ENCODE peak calls at places on chromosomes 3 and 15, in six cellular contexts. One of them, this sample, is unnamed.

GRCh38 chr3:143795849-143796248 is 52.4 kb downstream of the SLC9A9 start:
- DNase-seq in GM20000: no peak
- DNase-seq in CD4-positive, alpha-beta T cell: no peak
- DNase-seq in IMR-90: no peak
- DNase-seq in prostate gland: no peak
- DNase-seq in brain microvascular endothelial cell: no peak
- DNase-seq in this sample: no peak

GRCh38 chr3:139836656-139837464 is 98.1 kb upstream of the CLSTN2 start:
- DNase-seq in IMR-90: no peak
- DNase-seq in brain microvascular endothelial cell: no peak
- DNase-seq in prostate gland: no peak
- DNase-seq in CD4-positive, alpha-beta T cell: no peak
- DNase-seq in GM20000: no peak
- DNase-seq in this sample: no peak

GRCh38 chr3:100796556-100796955 is 87.3 kb downstream of the TFG start:
- DNase-seq in IMR-90: peak; percentile 47
- DNase-seq in GM20000: no peak
- DNase-seq in prostate gland: no peak
- DNase-seq in CD4-positive, alpha-beta T cell: no peak
- DNase-seq in brain microvascular endothelial cell: no peak
- DNase-seq in this sample: no peak

GRCh38 chr3:185822221-185822956 is 2.5 kb downstream of the IGF2BP2 start:
- DNase-seq in brain microvascular endothelial cell: no peak
- DNase-seq in IMR-90: peak; percentile 87
- DNase-seq in prostate gland: no peak
- DNase-seq in CD4-positive, alpha-beta T cell: no peak
- DNase-seq in GM20000: no peak
- DNase-seq in this sample: no peak

GRCh38 chr3:16106050-16106449 is 68.4 kb upstream of the GALNT15 start:
- DNase-seq in IMR-90: no peak
- DNase-seq in CD4-positive, alpha-beta T cell: no peak
- DNase-seq in brain microvascular endothelial cell: no peak
- DNase-seq in GM20000: no peak
- DNase-seq in prostate gland: no peak
- DNase-seq in this sample: no peak

GRCh38 chr15:41928637-41929620 is 35.1 kb upstream of the SPTBN5 start:
- DNase-seq in GM20000: peak; percentile 65
- DNase-seq in prostate gland: no peak
- DNase-seq in CD4-positive, alpha-beta T cell: no peak
- DNase-seq in brain microvascular endothelial cell: no peak
- DNase-seq in IMR-90: no peak
- DNase-seq in this sample: no peak

GRCh38 chr3:7610634-7611033 is 749.7 kb downstream of the GRM7 start:
- DNase-seq in IMR-90: no peak
- DNase-seq in CD4-positive, alpha-beta T cell: no peak
- DNase-seq in prostate gland: no peak
- DNase-seq in GM20000: no peak
- DNase-seq in brain microvascular endothelial cell: no peak
- DNase-seq in this sample: no peak

GRCh38 chr15:62737551-62737950 is 305.0 kb upstream of the TPM1 start:
- DNase-seq in IMR-90: no peak
- DNase-seq in CD4-positive, alpha-beta T cell: no peak
- DNase-seq in brain microvascular endothelial cell: no peak
- DNase-seq in GM20000: no peak
- DNase-seq in prostate gland: no peak
- DNase-seq in this sample: no peak

GRCh38 chr3:72811551-72811950 is 36.7 kb downstream of the SHQ1 start:
- DNase-seq in prostate gland: no peak
- DNase-seq in brain microvascular endothelial cell: no peak
- DNase-seq in GM20000: no peak
- DNase-seq in CD4-positive, alpha-beta T cell: no peak
- DNase-seq in IMR-90: no peak
- DNase-seq in this sample: no peak
- TF ChIP-seq CTCF in prostate gland: no peak
- TF ChIP-seq CTCF in brain microvascular endothelial cell: no peak
- TF ChIP-seq CTCF in GM20000: no peak
- TF ChIP-seq CTCF in CD4-positive, alpha-beta T cell: peak; percentile 22
- TF ChIP-seq CTCF in IMR-90: no peak
- TF ChIP-seq CTCF in this sample: no peak

GRCh38 chr15:80371924-80372323 is 32.3 kb upstream of the ARNT2 start:
- DNase-seq in brain microvascular endothelial cell: no peak
- DNase-seq in IMR-90: no peak
- DNase-seq in CD4-positive, alpha-beta T cell: no peak
- DNase-seq in prostate gland: no peak
- DNase-seq in GM20000: no peak
- DNase-seq in this sample: no peak

GRCh38 chr15:80367661-80368060 is 36.5 kb upstream of the ARNT2 start:
- DNase-seq in GM20000: no peak
- DNase-seq in CD4-positive, alpha-beta T cell: no peak
- DNase-seq in IMR-90: no peak
- DNase-seq in prostate gland: no peak
- DNase-seq in brain microvascular endothelial cell: no peak
- DNase-seq in this sample: no peak

GRCh38 chr15:80367094-80367493 is 37.1 kb upstream of the ARNT2 start:
- DNase-seq in CD4-positive, alpha-beta T cell: no peak
- DNase-seq in brain microvascular endothelial cell: peak; percentile 3
- DNase-seq in prostate gland: no peak
- DNase-seq in GM20000: no peak
- DNase-seq in IMR-90: peak; percentile 7
- DNase-seq in this sample: no peak
- TF ChIP-seq CTCF in CD4-positive, alpha-beta T cell: no peak
- TF ChIP-seq CTCF in brain microvascular endothelial cell: peak; percentile 42
- TF ChIP-seq CTCF in prostate gland: no peak
- TF ChIP-seq CTCF in GM20000: no peak
- TF ChIP-seq CTCF in IMR-90: peak; percentile 18
- TF ChIP-seq CTCF in this sample: no peak

DNA sequence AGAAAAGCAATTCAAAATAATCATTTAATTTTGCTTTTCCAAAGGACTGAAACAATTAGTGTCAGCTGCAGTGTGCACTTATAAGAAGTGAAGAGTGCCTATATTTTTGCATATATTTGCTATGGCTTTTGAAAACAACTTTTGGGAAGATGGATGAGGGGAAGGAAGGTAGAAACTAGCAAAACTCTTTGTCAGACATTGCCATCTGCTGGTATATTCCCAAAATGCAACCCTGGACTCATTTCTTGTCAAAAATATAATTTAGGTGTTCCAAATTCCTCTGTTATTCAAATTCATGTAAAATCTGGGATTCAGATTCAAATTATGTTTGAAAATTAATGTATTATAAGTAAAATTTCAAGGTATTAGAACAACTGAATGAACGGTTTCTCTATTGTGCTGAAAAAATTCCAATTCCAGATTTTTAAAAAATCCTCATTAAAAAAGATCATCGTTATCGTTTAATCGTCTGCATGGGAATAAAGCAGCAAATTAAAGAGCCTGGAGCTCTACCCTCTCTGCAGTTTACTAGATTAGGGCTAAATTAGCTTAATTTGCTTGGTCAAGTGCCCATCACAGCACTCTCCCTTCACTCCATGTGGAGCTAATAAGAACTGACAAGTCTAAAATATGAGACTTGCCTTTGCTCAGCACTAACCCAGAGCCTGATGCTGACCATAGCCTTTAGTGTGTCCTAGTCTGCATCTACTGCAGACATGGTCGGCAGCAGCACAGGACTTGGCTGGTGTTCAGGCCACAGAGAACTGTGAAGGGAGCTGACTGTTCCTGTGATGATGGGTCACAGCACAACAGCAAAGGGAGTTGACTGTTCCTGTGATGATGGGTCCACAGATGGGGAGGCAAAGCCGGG is 67.9 kb upstream of the MITF start:
- DNase-seq in brain microvascular endothelial cell: peak; percentile 48
- DNase-seq in IMR-90: peak; percentile 42
- DNase-seq in GM20000: peak; percentile 60
- DNase-seq in prostate gland: peak; percentile 29
- DNase-seq in CD4-positive, alpha-beta T cell: no peak
- DNase-seq in this sample: no peak
- TF ChIP-seq CTCF in brain microvascular endothelial cell: peak; percentile 61
- TF ChIP-seq CTCF in IMR-90: peak; percentile 77
- TF ChIP-seq CTCF in GM20000: peak; percentile 33
- TF ChIP-seq CTCF in prostate gland: peak; percentile 27
- TF ChIP-seq CTCF in CD4-positive, alpha-beta T cell: no peak
- TF ChIP-seq CTCF in this sample: peak; percentile 86

GRCh38 chr3:38365469-38366062 is 19.0 kb downstream of the XYLB start:
- DNase-seq in GM20000: no peak
- DNase-seq in CD4-positive, alpha-beta T cell: no peak
- DNase-seq in brain microvascular endothelial cell: no peak
- DNase-seq in IMR-90: no peak
- DNase-seq in prostate gland: no peak
- DNase-seq in this sample: no peak
- TF ChIP-seq CTCF in GM20000: no peak
- TF ChIP-seq CTCF in CD4-positive, alpha-beta T cell: no peak
- TF ChIP-seq CTCF in brain microvascular endothelial cell: no peak
- TF ChIP-seq CTCF in IMR-90: no peak
- TF ChIP-seq CTCF in prostate gland: no peak
- TF ChIP-seq CTCF in this sample: no peak

This sample was measured in right atrium auricular region.